ENCODE peak calls at places on chromosomes 3 and 15, in nine cellular contexts. V is Peyer's patch, N is MM.1S, Y is mammary epithelial cell, F is transverse colon, T is lung, I is body of pancreas, Q is cardiac muscle cell, R is psoas muscle. K is an unnamed sample.

GRCh38 chr15:30923429-30923828 is 19.7 kb downstream of the FAN1 start:
- DNase-seq in V (no peak), N (no peak), Y (no peak), F (no peak), T (no peak), I (no peak), Q (no peak), R (peak), K (no peak)

GRCh38 chr3:132004571-132004970 is 30.2 kb downstream of the CPNE4 start:
- DNase-seq in V (no peak), N (no peak), Y (no peak), F (no peak), T (no peak), I (no peak), Q (peak), R (no peak), K (no peak)

GRCh38 chr3:100702082-100703014 is 6.9 kb upstream of the TFG start:
- DNase-seq in V (no peak), N (peak), Y (peak), F (no peak), T (no peak), I (no peak), Q (no peak), R (no peak), K (no peak)

GRCh38 chr15:31202953-31203352 is 101.4 kb upstream of the TRPM1 start:
- DNase-seq in V (no peak), N (peak), Y (no peak), F (no peak), T (no peak), I (no peak), Q (no peak), R (no peak), K (peak)

GRCh38 chr3:133038731-133039398 is 674 bp downstream of the TMEM108 start:
- DNase-seq in V (no peak), N (peak), Y (no peak), F (no peak), T (peak), I (peak), Q (peak), R (peak), K (no peak)

GRCh38 chr3:132972333-132972732 is 65.9 kb upstream of the TMEM108 start:
- DNase-seq in V (no peak), N (no peak), Y (peak), F (no peak), T (no peak), I (no peak), Q (peak), R (no peak), K (no peak)

GRCh38 chr15:83565553-83566159 is 88.3 kb upstream of the ADAMTSL3 start:
- DNase-seq in V (no peak), N (peak), Y (peak), F (no peak), T (no peak), I (no peak), Q (peak), R (no peak), K (no peak)

GRCh38 chr3:19539488-19540395 is 391.4 kb downstream of the KCNH8 start:
- DNase-seq in V (no peak), N (peak), Y (no peak), F (no peak), T (no peak), I (no peak), Q (no peak), R (no peak), K (no peak)

GRCh38 chr3:85652322-85652721 is 693.5 kb downstream of the CADM2 start:
- DNase-seq in V (no peak), N (no peak), Y (no peak), F (no peak), T (no peak), I (no peak), Q (no peak), R (no peak), K (no peak)

GRCh38 chr3:37624276-37624675 is 237.4 kb upstream of the CTDSPL start:
- DNase-seq in V (no peak), N (no peak), Y (no peak), F (no peak), T (no peak), I (no peak), Q (no peak), R (no peak), K (no peak)

GRCh38 chr3:167733961-167734497 is 663 bp downstream of the PDCD10 start:
- DNase-seq in V (no peak), N (peak), Y (no peak), F (no peak), T (no peak), I (no peak), Q (peak), R (no peak), K (no peak)

GRCh38 chr3:81643721-81644120 is 117.7 kb downstream of the GBE1 start:
- DNase-seq in V (no peak), N (no peak), Y (no peak), F (peak), T (no peak), I (no peak), Q (peak), R (no peak), K (no peak)

GRCh38 chr3:123353852-123354238 is 95.0 kb downstream of the ADCY5 start:
- DNase-seq in V (no peak), N (no peak), Y (no peak), F (no peak), T (no peak), I (no peak), Q (peak), R (no peak), K (no peak)

GRCh38 chr3:172626241-172626640 is 84.6 kb downstream of the NCEH1 start:
- DNase-seq in V (no peak), N (no peak), Y (peak), F (no peak), T (no peak), I (no peak), Q (peak), R (no peak), K (no peak)

GRCh38 chr3:27325419-27325818 is 43.8 kb downstream of the NEK10 start:
- DNase-seq in V (no peak), N (no peak), Y (no peak), F (no peak), T (no peak), I (no peak), Q (no peak), R (no peak), K (no peak)

GRCh38 chr3:48388966-48389365 is 16.9 kb downstream of the FBXW12 start:
- DNase-seq in V (no peak), N (no peak), Y (no peak), F (no peak), T (no peak), I (no peak), Q (no peak), R (no peak), K (no peak)

GRCh38 chr3:142828703-142829304 is 60.1 kb downstream of the PCOLCE2 start:
- DNase-seq in V (peak), N (peak), Y (peak), F (peak), T (peak), I (peak), Q (peak), R (peak), K (peak)

GRCh38 chr3:46504780-46505179 is 7.0 kb downstream of the RTP3 start:
- DNase-seq in V (no peak), N (peak), Y (peak), F (no peak), T (no peak), I (no peak), Q (no peak), R (no peak), K (peak)

GRCh38 chr3:126542340-126543241 is 16.1 kb downstream of the C3orf22 start:
- DNase-seq in V (peak), N (no peak), Y (no peak), F (peak), T (no peak), I (peak), Q (no peak), R (no peak), K (peak)

GRCh38 chr3:52232279-52233107 is 6.5 kb downstream of the TWF2 start:
- DNase-seq in V (no peak), N (no peak), Y (no peak), F (no peak), T (no peak), I (no peak), Q (no peak), R (peak), K (no peak)

GRCh38 chr3:98777801-98778220 is 14.7 kb downstream of the ST3GAL6 start:
- DNase-seq in V (no peak), N (no peak), Y (peak), F (no peak), T (no peak), I (no peak), Q (peak), R (no peak), K (no peak)

GRCh38 chr15:63079938-63080626 is 37.5 kb downstream of the TPM1 start:
- DNase-seq in V (no peak), N (no peak), Y (peak), F (no peak), T (no peak), I (no peak), Q (no peak), R (peak), K (no peak)

GRCh38 chr3:128133273-128133883 is 9.8 kb upstream of the RUVBL1 start:
- DNase-seq in V (no peak), N (peak), Y (peak), F (peak), T (no peak), I (peak), Q (peak), R (no peak), K (peak)

GRCh38 chr3:41688595-41689380 is 273.1 kb downstream of the ULK4 start:
- DNase-seq in V (no peak), N (no peak), Y (no peak), F (no peak), T (no peak), I (no peak), Q (peak), R (no peak), K (no peak)

GRCh38 chr3:61627768-61628185 is 66.4 kb downstream of the PTPRG start:
- DNase-seq in V (no peak), N (no peak), Y (peak), F (peak), T (no peak), I (peak), Q (peak), R (no peak), K (no peak)

GRCh38 chr15:43775411-43775965 is 1.3 kb downstream of the ELL3 start:
- DNase-seq in V (no peak), N (no peak), Y (peak), F (peak), T (peak), I (peak), Q (no peak), R (peak), K (no peak)

GRCh38 chr3:43346990-43347749 is 60.8 kb downstream of the SNRK start:
- DNase-seq in V (peak), N (peak), Y (no peak), F (peak), T (no peak), I (no peak), Q (no peak), R (no peak), K (peak)

GRCh38 chr3:13016083-13016725 is 57.0 kb downstream of the IQSEC1 start:
- DNase-seq in V (peak), N (peak), Y (no peak), F (peak), T (peak), I (no peak), Q (no peak), R (peak), K (peak)

GRCh38 chr3:151345854-151346253 is 16.5 kb upstream of the P2RY13 start:
- DNase-seq in V (no peak), N (no peak), Y (peak), F (peak), T (no peak), I (no peak), Q (peak), R (no peak), K (no peak)

GRCh38 chr3:11096266-11097135 is 57.8 kb upstream of the HRH1 start:
- DNase-seq in V (no peak), N (no peak), Y (peak), F (peak), T (peak), I (peak), Q (peak), R (peak), K (no peak)

DNA sequence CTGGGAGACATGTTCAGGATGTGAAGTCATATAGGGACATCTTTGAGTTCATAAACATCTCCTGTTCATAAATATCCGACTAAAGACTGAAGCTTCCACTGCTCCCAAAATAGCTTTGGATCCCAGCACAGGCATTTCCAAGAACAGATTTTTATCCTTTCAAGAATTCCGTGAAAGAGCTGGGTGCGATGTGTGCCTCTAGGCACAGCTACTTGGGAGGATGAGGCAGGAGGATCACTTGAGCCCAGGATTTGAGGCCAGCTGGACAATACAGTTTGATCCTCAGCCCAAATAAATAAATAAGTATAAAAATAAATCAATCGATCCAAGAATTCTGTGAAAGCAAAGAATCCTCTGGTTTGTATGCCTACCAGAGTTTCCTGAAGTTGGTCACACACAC is 6.7 kb upstream of the ISLR2 start:
- DNase-seq in V (peak), N (no peak), Y (no peak), F (no peak), T (no peak), I (no peak), Q (no peak), R (no peak), K (no peak)
- TF ChIP-seq CTCF in V (no peak), N (no peak), Y (no peak), F (no peak), T (no peak), I (no peak), Q (no peak), R (no peak), K (no peak)

GRCh38 chr3:9400626-9401025 is 3.2 kb downstream of the SETD5 start:
- DNase-seq in V (no peak), N (no peak), Y (no peak), F (no peak), T (no peak), I (no peak), Q (no peak), R (no peak), K (no peak)
- H3K27ac ChIP-seq in V (no peak), N (no peak), Y (peak), F (peak), T (no peak), I (peak), Q (peak), R (peak), K (no peak)

GRCh38 chr15:101583284-101583683 is 68.9 kb downstream of the TM2D3 start:
- DNase-seq in V (no peak), N (no peak), Y (no peak), F (no peak), T (no peak), I (no peak), Q (no peak), R (no peak), K (no peak)

GRCh38 chr15:101579766-101580165 is 72.4 kb downstream of the TM2D3 start:
- DNase-seq in V (no peak), N (no peak), Y (peak), F (no peak), T (no peak), I (no peak), Q (no peak), R (no peak), K (no peak)

DNA sequence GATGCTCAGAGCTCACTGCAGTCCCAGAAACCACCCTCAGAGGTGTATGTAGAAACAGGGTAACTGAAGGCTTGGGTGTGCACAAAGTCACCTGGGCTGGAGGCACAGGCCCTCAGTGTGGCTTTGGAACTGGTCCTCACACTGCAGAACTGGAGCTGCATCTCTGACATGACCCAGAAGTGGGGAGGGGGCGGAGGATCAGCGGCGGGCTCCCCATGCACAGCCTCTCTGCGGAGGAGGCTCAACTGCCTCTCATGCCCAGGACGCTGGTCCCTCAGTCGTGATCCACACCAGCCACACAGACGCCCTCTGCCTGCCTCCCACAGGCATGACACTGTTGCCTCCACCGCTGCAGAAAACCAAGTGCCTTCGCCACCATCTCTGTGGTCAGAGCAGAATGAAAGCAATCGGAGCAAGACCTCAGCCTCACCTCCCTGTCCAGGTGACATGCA is 73.7 kb downstream of the TM2D3 start:
- DNase-seq in V (no peak), N (peak), Y (peak), F (peak), T (no peak), I (peak), Q (peak), R (peak), K (no peak)
- TF ChIP-seq CTCF in V (peak), N (peak), Y (peak), F (peak), T (no peak), I (peak), Q (peak), R (peak), K (no peak)

DNA sequence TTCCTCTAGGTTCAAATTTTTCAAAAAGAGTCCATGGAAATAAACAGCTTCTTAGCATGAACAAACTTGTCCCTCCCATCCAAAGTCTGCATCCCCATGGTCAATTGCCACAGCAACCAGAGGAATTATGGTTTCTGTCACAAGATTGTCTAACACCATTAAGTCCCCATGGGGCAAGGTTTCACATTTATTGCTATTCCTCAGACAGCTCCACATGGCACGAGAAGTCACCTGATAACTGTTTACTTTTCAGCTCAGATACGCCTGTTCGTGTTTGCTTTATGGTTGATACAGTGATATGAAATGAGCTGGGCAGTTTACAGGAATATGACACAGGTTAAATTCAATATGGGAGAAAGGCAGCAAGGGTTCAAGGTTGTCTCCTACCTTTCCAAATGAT is 37.9 kb upstream of the MUC13 start:
- DNase-seq in V (no peak), N (no peak), Y (no peak), F (peak), T (no peak), I (peak), Q (no peak), R (no peak), K (no peak)
- H3K27ac ChIP-seq in V (peak), N (no peak), Y (no peak), F (peak), T (no peak), I (peak), Q (no peak), R (no peak), K (no peak)

GRCh38 chr3:170712798-170713197 is 126.9 kb upstream of the SLC7A14 start:
- DNase-seq in V (no peak), N (no peak), Y (no peak), F (no peak), T (no peak), I (no peak), Q (no peak), R (no peak), K (no peak)
- TF ChIP-seq CTCF in V (no peak), N (no peak), Y (no peak), F (no peak), T (no peak), I (no peak), Q (no peak), R (no peak), K (no peak)

GRCh38 chr3:25508901-25509300 is 80.8 kb downstream of the RARB start:
- DNase-seq in V (no peak), N (no peak), Y (peak), F (no peak), T (no peak), I (no peak), Q (peak), R (no peak), K (no peak)
- H3K27ac ChIP-seq in V (no peak), N (no peak), Y (no peak), F (peak), T (no peak), I (no peak), Q (peak), R (peak), K (no peak)